ENCODE peak calls at places on chromosomes 13 and 19, in five cellular contexts. One of them, this sample, is unnamed.

GRCh38 chr13:32455594-32455903 is 27.6 kb upstream of the N4BP2L1 start:
- DNase-seq in left lung: no peak
- DNase-seq in uterus: no peak
- DNase-seq in esophagus squamous epithelium: no peak
- DNase-seq in left ventricle myocardium inferior: no peak
- DNase-seq in this sample: no peak

GRCh38 chr13:72029981-72030380 is 163.0 kb upstream of the DACH1 start:
- DNase-seq in left lung: no peak
- DNase-seq in uterus: no peak
- DNase-seq in esophagus squamous epithelium: no peak
- DNase-seq in left ventricle myocardium inferior: no peak
- DNase-seq in this sample: no peak

GRCh38 chr13:59088716-59089115 is 1075.0 kb downstream of the DIAPH3 start:
- DNase-seq in left lung: no peak
- DNase-seq in uterus: no peak
- DNase-seq in esophagus squamous epithelium: no peak
- DNase-seq in left ventricle myocardium inferior: no peak
- DNase-seq in this sample: no peak

GRCh38 chr19:35213678-35214632 is 14.6 kb downstream of the FAM187B start:
- DNase-seq in left lung: peak; percentile 81
- DNase-seq in uterus: peak; percentile 81
- DNase-seq in esophagus squamous epithelium: peak; percentile 70
- DNase-seq in left ventricle myocardium inferior: peak; percentile 35
- DNase-seq in this sample: no peak

GRCh38 chr13:42453091-42453645 is 120.8 kb upstream of the TNFSF11 start:
- DNase-seq in left lung: no peak
- DNase-seq in uterus: no peak
- DNase-seq in esophagus squamous epithelium: no peak
- DNase-seq in left ventricle myocardium inferior: no peak
- DNase-seq in this sample: no peak

GRCh38 chr19:7994923-7995682 is 10.3 kb downstream of the ELAVL1 start:
- DNase-seq in left lung: no peak
- DNase-seq in uterus: no peak
- DNase-seq in esophagus squamous epithelium: no peak
- DNase-seq in left ventricle myocardium inferior: no peak
- DNase-seq in this sample: no peak

GRCh38 chr19:54180691-54181091 is 7.7 kb upstream of the TMC4 start:
- DNase-seq in left lung: no peak
- DNase-seq in uterus: no peak
- DNase-seq in esophagus squamous epithelium: no peak
- DNase-seq in left ventricle myocardium inferior: no peak
- DNase-seq in this sample: no peak

GRCh38 chr13:112140366-112140765 is 73.4 kb downstream of the SOX1 start:
- DNase-seq in left lung: no peak
- DNase-seq in uterus: no peak
- DNase-seq in esophagus squamous epithelium: no peak
- DNase-seq in left ventricle myocardium inferior: no peak
- DNase-seq in this sample: no peak

GRCh38 chr13:90867336-90867683 is 480.2 kb upstream of the MIR17HG start:
- DNase-seq in left lung: peak; percentile 58
- DNase-seq in uterus: no peak
- DNase-seq in esophagus squamous epithelium: peak; percentile 0
- DNase-seq in left ventricle myocardium inferior: peak; percentile 50
- DNase-seq in this sample: peak; percentile 76

GRCh38 chr13:100541882-100542545 is 46.6 kb downstream of the GGACT start:
- DNase-seq in left lung: no peak
- DNase-seq in uterus: no peak
- DNase-seq in esophagus squamous epithelium: no peak
- DNase-seq in left ventricle myocardium inferior: no peak
- DNase-seq in this sample: no peak

GRCh38 chr13:25151626-25152025 is 20.5 kb downstream of the AMER2 start:
- DNase-seq in left lung: no peak
- DNase-seq in uterus: no peak
- DNase-seq in esophagus squamous epithelium: no peak
- DNase-seq in left ventricle myocardium inferior: no peak
- DNase-seq in this sample: no peak

GRCh38 chr19:6766357-6767080 is 716 bp downstream of the SH2D3A start:
- DNase-seq in left lung: no peak
- DNase-seq in uterus: no peak
- DNase-seq in esophagus squamous epithelium: no peak
- DNase-seq in left ventricle myocardium inferior: no peak
- DNase-seq in this sample: no peak

GRCh38 chr13:102441085-102441484 is 39.2 kb upstream of the FGF14 start:
- DNase-seq in left lung: no peak
- DNase-seq in uterus: no peak
- DNase-seq in esophagus squamous epithelium: no peak
- DNase-seq in left ventricle myocardium inferior: no peak
- DNase-seq in this sample: no peak

GRCh38 chr13:95438297-95438696 is 114.2 kb upstream of the CLDN10 start:
- DNase-seq in left lung: no peak
- DNase-seq in uterus: no peak
- DNase-seq in esophagus squamous epithelium: no peak
- DNase-seq in left ventricle myocardium inferior: no peak
- DNase-seq in this sample: no peak

GRCh38 chr19:40302224-40303011 is 17.3 kb upstream of the AKT2 start:
- DNase-seq in left lung: no peak
- DNase-seq in uterus: no peak
- DNase-seq in esophagus squamous epithelium: no peak
- DNase-seq in left ventricle myocardium inferior: no peak
- DNase-seq in this sample: no peak

GRCh38 chr13:73922728-73923393 is 211.3 kb downstream of the KLF12 start:
- DNase-seq in left lung: no peak
- DNase-seq in uterus: no peak
- DNase-seq in esophagus squamous epithelium: no peak
- DNase-seq in left ventricle myocardium inferior: no peak
- DNase-seq in this sample: no peak

GRCh38 chr13:31909889-31910551 is 121.6 kb upstream of the FRY start:
- DNase-seq in left lung: no peak
- DNase-seq in uterus: peak; percentile 49
- DNase-seq in esophagus squamous epithelium: no peak
- DNase-seq in left ventricle myocardium inferior: no peak
- DNase-seq in this sample: peak; percentile 29

GRCh38 chr19:36112678-36113077 is 1.7 kb downstream of the OVOL3 start:
- DNase-seq in left lung: no peak
- DNase-seq in uterus: no peak
- DNase-seq in esophagus squamous epithelium: no peak
- DNase-seq in left ventricle myocardium inferior: no peak
- DNase-seq in this sample: no peak

GRCh38 chr13:31824705-31825512 is 85.6 kb downstream of the RXFP2 start:
- DNase-seq in left lung: no peak
- DNase-seq in uterus: no peak
- DNase-seq in esophagus squamous epithelium: no peak
- DNase-seq in left ventricle myocardium inferior: no peak
- DNase-seq in this sample: no peak

GRCh38 chr19:1508507-1508856 is 4.3 kb downstream of the ADAMTSL5 start:
- DNase-seq in left lung: no peak
- DNase-seq in uterus: no peak
- DNase-seq in esophagus squamous epithelium: no peak
- DNase-seq in left ventricle myocardium inferior: no peak
- DNase-seq in this sample: no peak
- H3K27ac ChIP-seq in left lung: no peak overlapping the region
- H3K27ac ChIP-seq in uterus: peak overlapping the region; percentile 84
- H3K27ac ChIP-seq in esophagus squamous epithelium: peak overlapping the region; percentile 89
- H3K27ac ChIP-seq in left ventricle myocardium inferior: peak overlapping the region; percentile 88
- H3K27ac ChIP-seq in this sample: no peak overlapping the region

GRCh38 chr19:12939292-12939606 is 840 bp downstream of the CALR start:
- DNase-seq in left lung: no peak
- DNase-seq in uterus: no peak
- DNase-seq in esophagus squamous epithelium: no peak
- DNase-seq in left ventricle myocardium inferior: no peak
- DNase-seq in this sample: no peak
- H3K4me1 ChIP-seq in left lung: peaks cover 68% of the 10 kb centered on the region
- H3K4me1 ChIP-seq in uterus: peaks cover 18% of the 10 kb centered on the region
- H3K4me1 ChIP-seq in esophagus squamous epithelium: peaks cover 30% of the 10 kb centered on the region
- H3K4me1 ChIP-seq in left ventricle myocardium inferior: peaks cover 67% of the 10 kb centered on the region
- H3K4me1 ChIP-seq in this sample: peaks cover 3% of the 10 kb centered on the region

GRCh38 chr19:1417681-1418493 is 10.5 kb downstream of the DAZAP1 start:
- DNase-seq in left lung: no peak
- DNase-seq in uterus: no peak
- DNase-seq in esophagus squamous epithelium: no peak
- DNase-seq in left ventricle myocardium inferior: no peak
- DNase-seq in this sample: no peak
- H3K27ac ChIP-seq in left lung: no peak overlapping the region
- H3K27ac ChIP-seq in uterus: peak overlapping the region; percentile 86
- H3K27ac ChIP-seq in esophagus squamous epithelium: peak overlapping the region; percentile 98
- H3K27ac ChIP-seq in left ventricle myocardium inferior: peak overlapping the region; percentile 71
- H3K27ac ChIP-seq in this sample: no peak overlapping the region

DNA sequence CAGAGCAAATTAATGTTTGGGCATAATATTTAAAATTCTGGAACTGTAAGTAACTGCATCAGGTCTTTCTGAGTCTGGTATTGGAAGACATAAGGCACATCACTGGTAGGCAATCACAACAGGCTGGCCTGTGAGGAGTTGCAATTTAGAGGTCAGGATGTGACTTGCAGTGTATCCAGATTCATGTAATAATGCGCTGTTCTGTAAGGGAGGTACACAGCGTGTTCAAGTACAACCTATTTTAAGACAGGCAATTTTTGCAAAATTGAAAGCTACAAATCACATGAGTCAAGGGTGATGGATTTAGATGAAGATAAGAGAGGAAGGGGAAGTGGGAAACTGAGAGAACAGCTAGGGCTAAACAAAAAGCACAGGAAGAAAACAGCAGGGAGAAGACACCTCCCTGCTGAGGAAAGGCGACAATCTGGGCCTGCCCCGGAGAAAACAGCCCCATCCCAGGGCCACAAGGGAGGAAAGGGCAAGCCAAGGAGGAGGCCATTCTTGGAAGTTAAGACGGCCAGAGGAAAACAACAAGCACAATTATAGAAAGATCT is 138.1 kb downstream of the LACC1 start:
- DNase-seq in left lung: no peak
- DNase-seq in uterus: no peak
- DNase-seq in esophagus squamous epithelium: no peak
- DNase-seq in left ventricle myocardium inferior: peak; percentile 18
- DNase-seq in this sample: no peak
- H3K4me1 ChIP-seq in left lung: no peaks in the 10 kb centered on the region
- H3K4me1 ChIP-seq in uterus: no peaks in the 10 kb centered on the region
- H3K4me1 ChIP-seq in esophagus squamous epithelium: peaks cover 6% of the 10 kb centered on the region
- H3K4me1 ChIP-seq in left ventricle myocardium inferior: peaks cover 79% of the 10 kb centered on the region
- H3K4me1 ChIP-seq in this sample: no peaks in the 10 kb centered on the region